ENCODE peak calls at places on chromosomes 5 and 9, in seven cellular contexts. E is neural progenitor cell, B is dorsolateral prefrontal cortex, R is pancreas, S is psoas muscle, M is cardiac muscle cell, Q is AG04449. V is an unnamed sample.

GRCh38 chr9:129639756-129640085 is 2.2 kb downstream of the ASB6 start:
- DNase-seq in E (no peak), B (no peak), R (peak), S (no peak), M (no peak), Q (no peak), V (no peak)

GRCh38 chr9:83620841-83621636 is 1.9 kb upstream of the IDNK start:
- DNase-seq in E (peak), B (peak), R (no peak), S (no peak), M (peak), Q (no peak), V (peak)

GRCh38 chr5:137465930-137466329 is 33.2 kb downstream of the SPOCK1 start:
- DNase-seq in E (no peak), B (no peak), R (no peak), S (no peak), M (no peak), Q (no peak), V (no peak)

GRCh38 chr5:112529525-112529924 is 110.4 kb upstream of the EPB41L4A start:
- DNase-seq in E (peak), B (no peak), R (no peak), S (no peak), M (peak), Q (no peak), V (no peak)

GRCh38 chr5:93162201-93162654 is 418.8 kb downstream of the NR2F1-AS1 start:
- DNase-seq in E (peak), B (no peak), R (no peak), S (no peak), M (peak), Q (no peak), V (peak)

GRCh38 chr9:129381481-129381957 is 203.5 kb upstream of the IER5L start:
- DNase-seq in E (no peak), B (no peak), R (no peak), S (peak), M (no peak), Q (no peak), V (no peak)

GRCh38 chr5:31664566-31664965 is 25.6 kb downstream of the PDZD2 start:
- DNase-seq in E (peak), B (no peak), R (no peak), S (no peak), M (peak), Q (no peak), V (no peak)

GRCh38 chr9:90343360-90343759 is 299.3 kb downstream of the DIRAS2 start:
- DNase-seq in E (peak), B (no peak), R (no peak), S (no peak), M (peak), Q (no peak), V (no peak)

GRCh38 chr5:131959136-131959535 is 13.7 kb upstream of the MEIKIN start:
- DNase-seq in E (no peak), B (no peak), R (no peak), S (no peak), M (no peak), Q (no peak), V (no peak)

GRCh38 chr5:111699976-111700375 is 57.0 kb downstream of the NREP start:
- DNase-seq in E (no peak), B (no peak), R (peak), S (no peak), M (no peak), Q (no peak), V (no peak)

GRCh38 chr5:39713224-39713911 is 288.6 kb upstream of the DAB2 start:
- DNase-seq in E (no peak), B (no peak), R (no peak), S (no peak), M (peak), Q (no peak), V (no peak)

GRCh38 chr9:115369322-115369957 is 251.5 kb upstream of the TNC start:
- DNase-seq in E (no peak), B (peak), R (no peak), S (no peak), M (peak), Q (no peak), V (no peak)

GRCh38 chr9:37146372-37146771 is 26.0 kb downstream of the ZCCHC7 start:
- DNase-seq in E (no peak), B (no peak), R (no peak), S (no peak), M (peak), Q (no peak), V (no peak)

GRCh38 chr5:157836121-157836753 is 22.7 kb downstream of the CLINT1 start:
- DNase-seq in E (no peak), B (no peak), R (no peak), S (no peak), M (no peak), Q (no peak), V (no peak)

GRCh38 chr9:137476856-137477255 is 17.7 kb upstream of the NSMF start:
- DNase-seq in E (no peak), B (no peak), R (no peak), S (peak), M (no peak), Q (no peak), V (no peak)

GRCh38 chr9:70504814-70505213 is 90.4 kb upstream of the KLF9 start:
- DNase-seq in E (no peak), B (no peak), R (no peak), S (no peak), M (peak), Q (no peak), V (no peak)

GRCh38 chr9:12457237-12457636 is 235.9 kb upstream of the TYRP1 start:
- DNase-seq in E (no peak), B (no peak), R (no peak), S (no peak), M (no peak), Q (no peak), V (no peak)

GRCh38 chr5:178632305-178632704 is 5.5 kb upstream of the CLK4 start:
- DNase-seq in E (no peak), B (no peak), R (no peak), S (no peak), M (no peak), Q (no peak), V (no peak)

GRCh38 chr5:137833463-137833862 is 34.2 kb upstream of the MYOT start:
- DNase-seq in E (no peak), B (no peak), R (peak), S (no peak), M (peak), Q (peak), V (no peak)

GRCh38 chr5:43016217-43016779 is 23.8 kb downstream of the ANXA2R start:
- DNase-seq in E (no peak), B (no peak), R (no peak), S (no peak), M (no peak), Q (no peak), V (no peak)

GRCh38 chr9:26172301-26172700 is 494.1 kb upstream of the TUSC1 start:
- DNase-seq in E (no peak), B (no peak), R (no peak), S (no peak), M (no peak), Q (no peak), V (no peak)

GRCh38 chr9:137439158-137439714 is 1.9 kb downstream of the ENTPD8 start:
- DNase-seq in E (no peak), B (no peak), R (no peak), S (peak), M (no peak), Q (no peak), V (peak)

GRCh38 chr9:34500623-34501267 is 22.0 kb downstream of the ENHO start:
- DNase-seq in E (peak), B (peak), R (peak), S (peak), M (peak), Q (no peak), V (peak)

GRCh38 chr9:133854785-133855184 is 116.6 kb upstream of the SARDH start:
- DNase-seq in E (no peak), B (peak), R (no peak), S (no peak), M (no peak), Q (no peak), V (no peak)

GRCh38 chr9:131954299-131954698 is 125.4 kb downstream of the MED27 start:
- DNase-seq in E (peak), B (no peak), R (no peak), S (no peak), M (no peak), Q (no peak), V (no peak)
- TF ChIP-seq CTCF in E (peak), B (no peak), R (no peak), S (no peak), M (peak), Q (no peak), V (peak)

GRCh38 chr5:26805076-26805475 is 233.3 kb downstream of the CDH9 start:
- DNase-seq in E (no peak), B (no peak), R (no peak), S (no peak), M (no peak), Q (no peak), V (no peak)

GRCh38 chr5:26807231-26808199 is 230.9 kb downstream of the CDH9 start:
- DNase-seq in E (no peak), B (no peak), R (no peak), S (no peak), M (no peak), Q (no peak), V (no peak)

DNA sequence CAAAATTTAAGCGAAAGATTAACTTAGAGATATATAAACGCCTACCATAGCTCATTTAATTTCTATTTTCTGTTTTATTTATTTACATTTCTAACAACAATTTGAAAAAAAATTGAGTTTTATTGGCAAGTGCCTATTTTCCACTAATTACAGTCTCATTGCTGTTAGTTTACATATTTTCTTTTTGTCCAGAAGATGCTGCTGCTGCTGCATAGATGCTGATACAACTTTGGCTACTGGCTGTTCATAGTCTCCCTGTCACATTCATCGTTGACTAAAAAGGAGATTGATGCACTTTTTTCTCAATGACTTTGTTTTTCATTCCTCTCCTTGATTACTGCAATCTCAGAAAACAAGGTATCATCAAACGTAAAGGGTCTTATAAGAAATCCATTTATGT is 235.4 kb downstream of the CDH9 start:
- DNase-seq in E (no peak), B (no peak), R (no peak), S (no peak), M (no peak), Q (no peak), V (no peak)
- TF ChIP-seq CTCF in E (no peak), B (no peak), R (no peak), S (no peak), M (no peak), Q (no peak), V (no peak)

DNA sequence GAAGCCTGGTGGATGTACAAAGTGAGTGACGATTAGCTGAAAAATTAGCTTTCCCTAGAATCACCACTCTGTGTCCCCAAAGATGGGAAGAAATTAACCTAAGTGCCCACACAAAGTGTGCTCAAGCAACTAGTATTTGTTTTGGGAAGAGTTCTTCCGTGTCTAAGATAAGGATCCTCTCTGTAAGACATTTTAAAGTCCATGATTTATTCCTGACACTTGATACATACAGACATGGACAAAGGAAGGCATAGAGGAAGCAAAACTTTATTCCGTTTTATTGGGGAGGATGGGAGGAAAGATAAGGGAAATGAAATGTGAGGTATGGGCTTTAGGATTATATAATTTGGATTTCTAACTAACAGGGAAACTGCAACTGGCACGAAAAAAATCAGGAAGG is 1772.6 kb downstream of the EFNA5 start:
- DNase-seq in E (no peak), B (no peak), R (no peak), S (no peak), M (no peak), Q (no peak), V (no peak)
- TF ChIP-seq CTCF in E (no peak), B (no peak), R (no peak), S (no peak), M (no peak), Q (no peak), V (no peak)

GRCh38 chr5:56094579-56095361 is 100.0 kb upstream of the IL6ST start:
- DNase-seq in E (no peak), B (no peak), R (no peak), S (no peak), M (no peak), Q (no peak), V (no peak)
- TF ChIP-seq CTCF in E (no peak), B (no peak), R (no peak), S (no peak), M (no peak), Q (no peak), V (no peak)

DNA sequence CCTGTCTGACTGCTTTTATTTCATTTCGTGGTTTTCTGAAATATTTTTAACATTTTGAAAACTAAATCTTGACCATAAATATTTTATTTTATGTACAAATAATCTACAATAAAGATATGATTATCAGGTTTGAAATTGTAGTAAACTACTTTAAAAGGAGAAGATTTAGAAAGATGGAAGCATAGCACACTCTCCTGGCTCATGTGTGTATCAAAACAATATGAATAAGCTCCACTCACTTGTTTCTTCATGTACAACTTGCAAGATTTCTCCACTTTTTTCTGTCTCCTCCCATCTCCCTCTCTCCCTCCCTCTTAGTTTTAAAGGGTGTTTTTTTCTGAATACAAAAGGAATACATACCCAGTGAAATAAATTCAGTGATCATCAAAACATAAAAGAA is 15.4 kb upstream of the VPS13A start:
- DNase-seq in E (no peak), B (no peak), R (no peak), S (no peak), M (peak), Q (no peak), V (no peak)
- TF ChIP-seq CTCF in E (no peak), B (no peak), R (no peak), S (no peak), M (peak), Q (no peak), V (no peak)

GRCh38 chr5:41432481-41433253 is 77.7 kb downstream of the PLCXD3 start:
- DNase-seq in E (no peak), B (no peak), R (peak), S (no peak), M (no peak), Q (no peak), V (no peak)

GRCh38 chr5:41435276-41435675 is 75.1 kb downstream of the PLCXD3 start:
- DNase-seq in E (no peak), B (no peak), R (no peak), S (no peak), M (no peak), Q (no peak), V (no peak)

DNA sequence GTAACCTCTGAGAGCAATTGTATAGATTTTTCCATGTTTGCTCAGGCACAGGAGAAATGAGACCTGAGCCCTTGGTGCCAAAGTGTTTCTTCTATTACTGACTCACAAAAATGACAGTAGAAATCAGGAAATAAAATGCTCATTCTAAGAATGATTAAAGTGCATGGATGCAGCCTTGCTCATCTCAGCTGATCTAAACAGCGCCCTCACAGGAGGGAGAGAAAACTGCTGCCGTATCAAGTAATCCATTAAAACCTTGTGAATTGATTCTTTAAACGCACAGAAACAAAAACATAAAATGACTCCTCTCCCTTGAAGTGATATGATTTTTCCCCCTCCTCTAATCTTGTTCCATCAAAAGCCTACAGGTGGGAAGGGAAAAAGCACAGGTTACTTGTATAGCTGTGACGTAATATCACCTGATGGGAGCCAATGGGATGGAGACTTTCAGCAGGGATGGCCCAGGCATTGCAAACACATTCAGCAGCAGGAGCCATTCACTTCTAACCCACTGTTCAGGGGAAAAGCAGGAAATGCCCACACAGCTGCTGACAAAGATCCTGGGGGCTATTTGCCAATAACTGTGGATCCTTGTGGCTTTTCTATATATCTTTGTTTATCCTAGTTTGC is 76.7 kb downstream of the PLCXD3 start:
- DNase-seq in E (peak), B (no peak), R (no peak), S (no peak), M (no peak), Q (no peak), V (peak)
- TF ChIP-seq CTCF in E (peak), B (peak), R (no peak), S (no peak), M (peak), Q (peak), V (peak)

GRCh38 chr9:127121628-127122175 is 733 bp downstream of the ANGPTL2 start:
- DNase-seq in E (peak), B (no peak), R (no peak), S (peak), M (peak), Q (no peak), V (no peak)
- TF ChIP-seq CTCF in E (no peak), B (no peak), R (no peak), S (no peak), M (peak), Q (no peak), V (no peak)

DNA sequence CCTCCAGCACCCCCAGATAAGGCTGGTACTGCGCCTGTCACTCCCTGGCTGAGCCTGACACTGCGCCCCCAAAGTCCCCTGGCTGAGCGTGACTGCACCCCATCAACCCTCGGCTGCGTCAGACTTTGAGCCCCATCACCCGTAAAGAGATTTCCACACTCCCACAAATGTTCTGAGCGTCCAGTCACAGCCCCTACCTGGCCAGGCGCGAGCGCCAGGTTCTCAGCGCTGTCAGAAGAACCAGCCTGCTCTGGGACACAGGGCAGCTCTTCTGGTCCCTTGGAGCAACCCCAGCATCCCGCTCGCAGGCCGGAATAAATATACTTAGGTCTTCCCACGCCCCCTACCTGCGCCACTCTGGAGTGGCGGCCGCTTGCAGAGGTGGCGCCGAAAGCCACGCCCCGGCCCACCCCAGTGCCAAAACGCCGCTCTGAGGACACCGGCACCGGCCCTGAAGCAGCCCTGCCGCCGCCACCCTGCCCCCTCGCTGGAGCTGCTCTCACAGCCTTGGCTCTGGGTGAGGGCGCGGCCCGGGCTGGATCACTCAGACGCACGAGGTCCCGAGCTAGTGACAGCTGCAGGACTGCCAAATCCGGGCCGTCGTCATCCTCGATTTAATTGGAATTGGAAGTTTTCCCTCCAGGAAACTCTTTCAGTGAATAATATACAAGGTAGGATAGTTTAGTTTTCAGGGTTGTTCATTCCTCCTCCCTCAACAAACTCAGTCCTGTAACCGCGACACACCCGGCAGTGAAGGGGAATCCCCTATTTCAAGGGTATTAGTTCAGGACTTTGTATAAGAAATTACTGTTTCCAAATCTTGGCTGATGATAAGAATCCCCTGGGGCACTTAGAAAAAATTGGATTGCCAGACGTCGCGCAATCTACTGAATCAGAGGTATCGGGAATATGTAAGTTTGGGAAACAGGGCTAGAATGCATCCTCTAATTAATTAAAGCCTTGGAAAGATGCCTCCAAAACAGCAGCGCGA is 1.2 kb upstream of the CEMIP2 start:
- DNase-seq in E (peak), B (peak), R (peak), S (peak), M (peak), Q (no peak), V (peak)
- TF ChIP-seq CTCF in E (peak), B (no peak), R (peak), S (no peak), M (no peak), Q (peak), V (no peak)